ENCODE peak calls at places on chromosomes 3 and 15, in eight cellular contexts. P is fibroblast of lung, R is hepatocyte, U is GM23248, Q is PC-3, Y is astrocyte, S is PC-9, X is mammary epithelial cell. T is an unnamed sample.

GRCh38 chr3:43161684-43162512 is 56.0 kb upstream of the POMGNT2 start:
- DNase-seq in P (peak), Y (no peak), R (peak), X (no peak), S (no peak), Q (peak), U (peak), T (no peak)

GRCh38 chr15:91984006-91984405 is 130.5 kb downstream of the SLCO3A1 start:
- DNase-seq in U (no peak), R (no peak), Y (no peak), P (no peak), Q (no peak), S (no peak), X (no peak), T (no peak)

GRCh38 chr3:4508048-4508981 is 15.2 kb downstream of the ITPR1 start:
- DNase-seq in S (no peak), X (no peak), Q (no peak), U (no peak), P (no peak), Y (no peak), R (no peak), T (peak)

GRCh38 chr3:115381931-115382330 is 234.8 kb upstream of the ZBTB20 start:
- DNase-seq in Q (no peak), P (no peak), X (no peak), Y (no peak), U (no peak), S (no peak), R (no peak), T (no peak)

GRCh38 chr15:90837052-90837621 is 31.3 kb upstream of the FURIN start:
- DNase-seq in R (peak), P (no peak), Q (no peak), X (no peak), Y (no peak), U (no peak), S (no peak), T (no peak)

GRCh38 chr15:23467110-23467600 is 20.1 kb upstream of the GOLGA6L2 start:
- DNase-seq in Q (peak), X (peak), R (peak), U (peak), Y (no peak), P (peak), S (no peak), T (no peak)

GRCh38 chr15:30992073-30992363 is 590 bp upstream of the MTMR10 start:
- DNase-seq in Q (no peak), P (no peak), S (no peak), R (no peak), U (no peak), Y (no peak), X (no peak), T (no peak)

GRCh38 chr15:61314443-61314842 is 85.3 kb upstream of the RORA start:
- DNase-seq in Q (no peak), U (no peak), P (no peak), X (no peak), S (no peak), Y (no peak), R (no peak), T (no peak)

GRCh38 chr3:184525337-184526157 is 36.0 kb upstream of the EPHB3 start:
- DNase-seq in R (peak), S (no peak), Q (no peak), U (peak), Y (no peak), X (peak), P (no peak), T (no peak)

GRCh38 chr3:180913582-180914404 is 1.3 kb downstream of the FXR1 start:
- DNase-seq in Q (no peak), Y (peak), P (peak), S (no peak), R (no peak), U (peak), X (peak), T (no peak)

GRCh38 chr15:27844018-27844666 is 255.0 kb downstream of the OCA2 start:
- DNase-seq in Q (peak), P (peak), S (no peak), Y (peak), U (peak), X (peak), R (no peak), T (no peak)

GRCh38 chr3:138686771-138687221 is 78.2 kb downstream of the FAIM start:
- DNase-seq in S (peak), P (peak), X (peak), Q (peak), U (peak), R (peak), Y (peak), T (peak)

GRCh38 chr15:91694131-91694828 is 159.2 kb upstream of the SLCO3A1 start:
- DNase-seq in Y (peak), Q (no peak), X (no peak), P (peak), R (peak), U (peak), S (no peak), T (no peak)

GRCh38 chr3:59128685-59129084 is 78.9 kb upstream of the CFAP20DC start:
- DNase-seq in R (no peak), Q (no peak), U (no peak), Y (no peak), S (no peak), X (no peak), P (no peak), T (no peak)

GRCh38 chr15:88741671-88742070 is 61.6 kb upstream of the ACAN start:
- DNase-seq in Q (no peak), Y (no peak), P (no peak), U (no peak), X (no peak), S (no peak), R (no peak), T (no peak)

GRCh38 chr3:129827765-129828164 is 65.7 kb downstream of the TMCC1 start:
- DNase-seq in Q (no peak), S (no peak), U (no peak), R (no peak), Y (no peak), X (no peak), P (no peak), T (peak)

GRCh38 chr3:101862453-101863165 is 13.3 kb downstream of the NFKBIZ start:
- DNase-seq in Y (no peak), R (no peak), X (peak), S (no peak), U (no peak), Q (peak), P (no peak), T (no peak)

GRCh38 chr3:99978221-99978620 is 136.1 kb downstream of the FILIP1L start:
- DNase-seq in X (no peak), Q (no peak), Y (no peak), P (no peak), U (no peak), R (no peak), S (no peak), T (no peak)

GRCh38 chr3:129975332-129976090 is 991 bp downstream of the TRH start:
- DNase-seq in X (no peak), U (peak), Q (no peak), R (peak), S (no peak), Y (no peak), P (no peak), T (no peak)

GRCh38 chr3:171874251-171874679 is 31.1 kb downstream of the TMEM212 start:
- DNase-seq in R (peak), U (peak), Q (peak), S (peak), X (peak), Y (peak), P (peak), T (no peak)

GRCh38 chr3:127817331-127817821 is 4.9 kb downstream of the MGLL start:
- DNase-seq in Y (peak), S (peak), Q (peak), P (peak), U (peak), X (peak), R (peak), T (no peak)

GRCh38 chr15:83700082-83700481 is 46.2 kb downstream of the ADAMTSL3 start:
- DNase-seq in R (no peak), Q (no peak), P (no peak), Y (no peak), X (no peak), S (no peak), U (no peak), T (no peak)

GRCh38 chr3:3699407-3699806 is 99.8 kb upstream of the LRRN1 start:
- DNase-seq in P (peak), Y (no peak), U (no peak), R (no peak), Q (no peak), S (no peak), X (no peak), T (no peak)

GRCh38 chr15:39455502-39455991 is 125.3 kb upstream of the THBS1 start:
- DNase-seq in U (peak), Q (peak), R (peak), S (peak), Y (peak), X (peak), P (peak), T (no peak)

GRCh38 chr3:71055602-71056001 is 527.9 kb downstream of the FOXP1 start:
- DNase-seq in Q (peak), U (peak), Y (peak), P (peak), X (peak), R (no peak), S (no peak), T (no peak)

GRCh38 chr15:46946953-46947352 is 770.4 kb upstream of the SEMA6D start:
- DNase-seq in X (no peak), Y (no peak), S (no peak), P (no peak), Q (no peak), R (no peak), U (no peak), T (no peak)

GRCh38 chr3:149657796-149658443 is at the start of gene WWTR1:
- DNase-seq in P (peak), S (peak), Y (peak), R (peak), U (peak), Q (peak), X (peak), T (peak)

GRCh38 chr15:76217029-76217866 is 94.0 kb downstream of the ETFA start:
- DNase-seq in R (no peak), P (peak), S (peak), Q (peak), U (peak), Y (peak), X (peak), T (no peak)

GRCh38 chr3:194035406-194036138 is 100.4 kb upstream of the HES1 start:
- DNase-seq in Y (no peak), R (peak), U (peak), X (no peak), S (peak), Q (no peak), P (no peak), T (no peak)

GRCh38 chr15:25678498-25678865 is 184.6 kb downstream of the ATP10A start:
- DNase-seq in S (no peak), P (no peak), R (no peak), U (no peak), Y (no peak), Q (no peak), X (no peak), T (no peak)

GRCh38 chr15:38991126-38991525 is 426.5 kb upstream of the RASGRP1 start:
- DNase-seq in S (no peak), U (peak), X (peak), R (peak), Y (peak), Q (peak), P (peak), T (no peak)

GRCh38 chr15:20345401-20345958 is 196.1 kb downstream of the GOLGA6L6 start:
- DNase-seq in U (no peak), P (no peak), S (peak), X (no peak), Y (no peak), Q (no peak), R (peak), T (no peak)

GRCh38 chr3:50950591-50950990 is 275.9 kb downstream of the DOCK3 start:
- DNase-seq in Q (no peak), U (no peak), P (no peak), X (no peak), Y (no peak), S (no peak), R (no peak), T (no peak)

GRCh38 chr3:42718338-42718737 is 15.7 kb upstream of the HHATL start:
- DNase-seq in Y (no peak), Q (no peak), P (no peak), U (no peak), R (no peak), X (no peak), S (no peak), T (no peak)

GRCh38 chr3:160676547-160677303 is at the start of gene ARL14:
- DNase-seq in R (peak), Y (peak), Q (peak), U (peak), S (peak), X (peak), P (peak), T (no peak)
- H2AFZ ChIP-seq in R (peak), Y (peak), Q (peak), U (peak), S (peak), X (peak), P (peak), T (no peak)

GRCh38 chr3:45568848-45569247 is 25.7 kb upstream of the LIMD1 start:
- DNase-seq in R (no peak), U (no peak), X (no peak), P (no peak), Y (no peak), S (no peak), Q (no peak), T (no peak)

GRCh38 chr3:45566951-45567411 is 27.6 kb upstream of the LIMD1 start:
- DNase-seq in R (no peak), S (no peak), P (no peak), X (no peak), Q (no peak), U (no peak), Y (no peak), T (no peak)

GRCh38 chr3:45566205-45566604 is 28.3 kb upstream of the LIMD1 start:
- DNase-seq in S (no peak), R (no peak), Q (no peak), P (no peak), Y (no peak), X (no peak), U (no peak), T (no peak)

GRCh38 chr3:45565341-45565740 is 29.2 kb upstream of the LIMD1 start:
- DNase-seq in P (no peak), Y (no peak), S (no peak), Q (no peak), X (no peak), U (no peak), R (no peak), T (no peak)

DNA sequence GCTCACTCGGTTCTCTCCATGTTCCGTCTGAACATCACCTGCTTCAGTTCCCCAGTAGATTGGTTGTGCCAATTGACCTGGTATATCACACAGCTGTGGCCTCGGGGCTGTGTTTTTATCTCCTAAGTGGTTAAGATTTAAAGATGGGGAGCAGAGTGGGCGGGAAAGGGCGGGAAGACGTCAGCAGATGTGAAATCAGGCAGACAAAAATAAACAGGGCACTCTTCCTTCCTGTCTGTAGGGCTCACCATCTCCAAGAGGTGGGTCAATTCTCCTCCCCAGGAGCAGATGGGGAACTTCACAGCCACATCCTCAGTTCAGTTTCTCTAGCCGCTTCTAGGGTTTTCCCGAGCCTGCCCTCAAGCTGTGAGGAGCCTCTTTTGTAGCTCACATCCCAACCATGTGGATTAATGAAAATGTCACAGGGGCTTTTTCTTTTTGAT is 26.8 kb upstream of the LIMD1 start:
- DNase-seq in Q (no peak), U (no peak), S (no peak), R (no peak), Y (no peak), P (no peak), X (no peak), T (peak)
- H2AFZ ChIP-seq in Q (no peak), U (no peak), S (no peak), R (no peak), Y (no peak), P (no peak), X (no peak), T (peak)

GRCh38 chr3:38599886-38600285 is 49.6 kb downstream of the SCN5A start:
- DNase-seq in R (no peak), U (no peak), Y (no peak), Q (no peak), S (no peak), P (no peak), X (no peak), T (no peak)
- H2AFZ ChIP-seq in R (no peak), U (no peak), Y (no peak), Q (no peak), S (no peak), P (no peak), X (no peak), T (no peak)

DNA sequence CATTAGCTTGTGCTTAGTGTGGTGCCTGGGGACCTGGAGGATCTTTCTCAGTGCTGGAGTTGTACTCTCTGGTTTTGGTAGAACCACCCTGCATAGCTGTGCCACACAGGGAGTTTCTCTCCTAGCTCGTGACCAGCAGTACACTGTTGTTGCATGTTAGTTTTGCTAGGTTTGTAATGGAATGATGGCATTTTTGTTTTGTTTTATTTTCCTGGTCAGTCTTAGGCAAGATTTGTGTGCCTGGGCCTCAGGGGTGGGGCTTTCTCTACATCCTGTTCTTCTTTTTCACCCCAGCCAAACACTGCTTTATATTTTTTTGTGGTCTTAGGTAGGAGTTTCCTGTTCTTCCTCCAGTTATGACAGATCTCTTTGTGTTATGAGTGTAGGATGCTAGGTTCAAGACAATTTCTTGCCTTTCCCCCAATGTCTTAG is 534.5 kb upstream of the KCNMB2 start:
- DNase-seq in U (no peak), P (no peak), X (no peak), S (no peak), Y (no peak), Q (no peak), R (no peak), T (no peak)
- H2AFZ ChIP-seq in U (no peak), P (no peak), X (peak), S (peak), Y (no peak), Q (no peak), R (no peak), T (peak)

GRCh38 chr3:142947352-142947751 is 16.1 kb downstream of the PAQR9 start:
- DNase-seq in Y (no peak), R (no peak), P (no peak), U (peak), X (no peak), S (no peak), Q (no peak), T (no peak)
- H2AFZ ChIP-seq in Y (peak), R (no peak), P (no peak), U (peak), X (peak), S (no peak), Q (no peak), T (peak)

GRCh38 chr3:67082533-67083024 is 84.5 kb downstream of the KBTBD8 start:
- DNase-seq in Q (no peak), R (no peak), Y (no peak), X (no peak), P (no peak), S (no peak), U (no peak), T (no peak)

GRCh38 chr3:67087788-67088187 is 89.7 kb downstream of the KBTBD8 start:
- DNase-seq in S (no peak), X (no peak), Y (no peak), R (no peak), P (no peak), Q (no peak), U (no peak), T (no peak)

GRCh38 chr3:67077656-67078055 is 79.5 kb downstream of the KBTBD8 start:
- DNase-seq in U (peak), Q (no peak), X (peak), P (peak), Y (peak), R (no peak), S (no peak), T (no peak)

GRCh38 chr3:67083277-67083676 is 85.2 kb downstream of the KBTBD8 start:
- DNase-seq in Q (peak), R (no peak), S (no peak), P (peak), X (peak), Y (no peak), U (peak), T (peak)
- H2AFZ ChIP-seq in Q (no peak), R (no peak), S (no peak), P (peak), X (peak), Y (peak), U (peak), T (no peak)

GRCh38 chr15:57323299-57323805 is 53.0 kb upstream of the CGNL1 start:
- DNase-seq in X (no peak), Y (no peak), R (no peak), Q (no peak), U (no peak), P (no peak), S (no peak), T (no peak)
- H2AFZ ChIP-seq in X (peak), Y (no peak), R (no peak), Q (peak), U (no peak), P (no peak), S (no peak), T (no peak)

GRCh38 chr3:112365636-112366035 is 32.7 kb downstream of the CD200 start:
- DNase-seq in U (no peak), P (peak), S (no peak), Q (no peak), Y (peak), R (no peak), X (peak), T (no peak)
- H2AFZ ChIP-seq in U (no peak), P (no peak), S (no peak), Q (no peak), Y (peak), R (no peak), X (peak), T (no peak)

GRCh38 chr3:65438612-65439011 is 600.1 kb downstream of the MAGI1 start:
- DNase-seq in Y (no peak), X (no peak), R (no peak), Q (no peak), U (no peak), S (no peak), P (no peak), T (no peak)

GRCh38 chr3:65438096-65438495 is 600.6 kb downstream of the MAGI1 start:
- DNase-seq in S (no peak), R (no peak), U (no peak), X (no peak), Q (no peak), P (no peak), Y (no peak), T (no peak)

GRCh38 chr3:65436580-65436979 is 602.1 kb downstream of the MAGI1 start:
- DNase-seq in U (no peak), Y (no peak), P (no peak), S (no peak), Q (peak), X (no peak), R (peak), T (no peak)

GRCh38 chr3:65443739-65444447 is 594.8 kb downstream of the MAGI1 start:
- DNase-seq in U (no peak), S (no peak), Q (no peak), Y (no peak), P (peak), X (no peak), R (no peak), T (no peak)

DNA sequence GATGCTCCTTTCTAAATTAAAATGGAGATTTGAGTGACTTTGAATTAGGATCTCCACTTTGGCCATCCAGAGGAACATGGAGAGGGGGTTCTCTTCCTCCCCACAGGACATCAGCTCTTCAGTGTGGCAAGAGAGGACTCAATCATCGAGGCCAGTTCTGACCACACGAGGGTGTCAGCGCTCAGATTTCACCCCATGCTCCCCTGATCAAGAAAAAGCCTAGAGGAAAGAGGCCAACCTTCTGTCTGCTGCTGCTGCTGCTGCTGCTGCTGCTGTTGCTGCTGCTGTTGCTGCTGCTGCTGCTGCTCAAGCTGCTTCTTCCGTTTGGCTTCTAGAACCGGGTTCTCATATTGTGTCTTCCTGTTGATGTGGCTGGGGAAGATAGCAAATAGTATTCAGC is 599.1 kb downstream of the MAGI1 start:
- DNase-seq in P (peak), Y (peak), S (peak), U (peak), R (peak), Q (peak), X (peak), T (no peak)
- H2AFZ ChIP-seq in P (no peak), Y (no peak), S (no peak), U (no peak), R (no peak), Q (no peak), X (no peak), T (no peak)